ENCODE peak calls at places on chromosomes 7 and 10, in nine cellular contexts. One of them, this sample, is unnamed.
A peak's percentile ranks its signal among the peaks of the same experiment; 100 is the strongest.

GRCh38 chr7:2043316-2044039 is 189.3 kb downstream of the MAD1L1 start:
- DNase-seq in hippocampal formation: no peak
- DNase-seq in GM23338: no peak
- DNase-seq in substantia nigra: no peak
- DNase-seq in mucosa of descending colon: no peak
- DNase-seq in RPMI8226: no peak
- DNase-seq in stimulated activated CD8-positive, alpha-beta memory T cell treated with anti-CD3 and anti-CD28 coated beads, Interleukin-15, amount 100 ng/mL, for 48 hours: no peak
- DNase-seq in LHCN-M2: no peak
- DNase-seq in activated T-helper 1 cell treated with Interleukin-2 at 50 U/mL for 16 hours: no peak
- DNase-seq in this sample: no peak

GRCh38 chr10:108913300-108913699 is 1010.0 kb downstream of the XPNPEP1 start:
- DNase-seq in hippocampal formation: no peak
- DNase-seq in GM23338: peak; percentile 35
- DNase-seq in substantia nigra: peak; percentile 19
- DNase-seq in mucosa of descending colon: no peak
- DNase-seq in RPMI8226: peak; percentile 33
- DNase-seq in stimulated activated CD8-positive, alpha-beta memory T cell treated with anti-CD3 and anti-CD28 coated beads, Interleukin-15, amount 100 ng/mL, for 48 hours: no peak
- DNase-seq in LHCN-M2: no peak
- DNase-seq in activated T-helper 1 cell treated with Interleukin-2 at 50 U/mL for 16 hours: no peak
- DNase-seq in this sample: no peak

GRCh38 chr7:142807855-142808460 is 37.2 kb downstream of the PRSS2 start:
- DNase-seq in hippocampal formation: no peak
- DNase-seq in GM23338: no peak
- DNase-seq in substantia nigra: no peak
- DNase-seq in mucosa of descending colon: no peak
- DNase-seq in RPMI8226: peak; percentile 19
- DNase-seq in stimulated activated CD8-positive, alpha-beta memory T cell treated with anti-CD3 and anti-CD28 coated beads, Interleukin-15, amount 100 ng/mL, for 48 hours: no peak
- DNase-seq in LHCN-M2: no peak
- DNase-seq in activated T-helper 1 cell treated with Interleukin-2 at 50 U/mL for 16 hours: no peak
- DNase-seq in this sample: no peak

GRCh38 chr10:110168601-110169481 is 38.6 kb upstream of the MXI1 start:
- DNase-seq in hippocampal formation: no peak
- DNase-seq in GM23338: peak; percentile 87
- DNase-seq in substantia nigra: no peak
- DNase-seq in mucosa of descending colon: peak; percentile 47
- DNase-seq in RPMI8226: peak; percentile 11
- DNase-seq in stimulated activated CD8-positive, alpha-beta memory T cell treated with anti-CD3 and anti-CD28 coated beads, Interleukin-15, amount 100 ng/mL, for 48 hours: no peak
- DNase-seq in LHCN-M2: no peak
- DNase-seq in activated T-helper 1 cell treated with Interleukin-2 at 50 U/mL for 16 hours: no peak
- DNase-seq in this sample: no peak

GRCh38 chr10:121526801-121527221 is 71.4 kb downstream of the FGFR2 start:
- DNase-seq in hippocampal formation: no peak
- DNase-seq in GM23338: no peak
- DNase-seq in substantia nigra: no peak
- DNase-seq in mucosa of descending colon: no peak
- DNase-seq in RPMI8226: peak; percentile 74
- DNase-seq in stimulated activated CD8-positive, alpha-beta memory T cell treated with anti-CD3 and anti-CD28 coated beads, Interleukin-15, amount 100 ng/mL, for 48 hours: no peak
- DNase-seq in LHCN-M2: no peak
- DNase-seq in activated T-helper 1 cell treated with Interleukin-2 at 50 U/mL for 16 hours: no peak
- DNase-seq in this sample: no peak

GRCh38 chr7:50664461-50664922 is 99.3 kb upstream of the DDC start:
- DNase-seq in hippocampal formation: no peak
- DNase-seq in GM23338: no peak
- DNase-seq in substantia nigra: no peak
- DNase-seq in mucosa of descending colon: no peak
- DNase-seq in RPMI8226: no peak
- DNase-seq in stimulated activated CD8-positive, alpha-beta memory T cell treated with anti-CD3 and anti-CD28 coated beads, Interleukin-15, amount 100 ng/mL, for 48 hours: peak; percentile 29
- DNase-seq in LHCN-M2: peak; percentile 89
- DNase-seq in activated T-helper 1 cell treated with Interleukin-2 at 50 U/mL for 16 hours: no peak
- DNase-seq in this sample: peak; percentile 85

GRCh38 chr10:91559750-91560149 is 73.1 kb downstream of the PPP1R3C start:
- DNase-seq in hippocampal formation: no peak
- DNase-seq in GM23338: no peak
- DNase-seq in substantia nigra: no peak
- DNase-seq in mucosa of descending colon: no peak
- DNase-seq in RPMI8226: no peak
- DNase-seq in stimulated activated CD8-positive, alpha-beta memory T cell treated with anti-CD3 and anti-CD28 coated beads, Interleukin-15, amount 100 ng/mL, for 48 hours: no peak
- DNase-seq in LHCN-M2: no peak
- DNase-seq in activated T-helper 1 cell treated with Interleukin-2 at 50 U/mL for 16 hours: no peak
- DNase-seq in this sample: no peak

GRCh38 chr7:92969061-92969460 is 132.7 kb upstream of the CDK6 start:
- DNase-seq in hippocampal formation: no peak
- DNase-seq in GM23338: no peak
- DNase-seq in substantia nigra: no peak
- DNase-seq in mucosa of descending colon: no peak
- DNase-seq in RPMI8226: no peak
- DNase-seq in stimulated activated CD8-positive, alpha-beta memory T cell treated with anti-CD3 and anti-CD28 coated beads, Interleukin-15, amount 100 ng/mL, for 48 hours: peak; percentile 13
- DNase-seq in LHCN-M2: no peak
- DNase-seq in activated T-helper 1 cell treated with Interleukin-2 at 50 U/mL for 16 hours: no peak
- DNase-seq in this sample: no peak

GRCh38 chr10:86651021-86651471 is 3.3 kb upstream of the OPN4 start:
- DNase-seq in hippocampal formation: no peak
- DNase-seq in GM23338: no peak
- DNase-seq in substantia nigra: no peak
- DNase-seq in mucosa of descending colon: peak; percentile 30
- DNase-seq in RPMI8226: no peak
- DNase-seq in stimulated activated CD8-positive, alpha-beta memory T cell treated with anti-CD3 and anti-CD28 coated beads, Interleukin-15, amount 100 ng/mL, for 48 hours: no peak
- DNase-seq in LHCN-M2: no peak
- DNase-seq in activated T-helper 1 cell treated with Interleukin-2 at 50 U/mL for 16 hours: no peak
- DNase-seq in this sample: no peak

GRCh38 chr7:108972009-108972408 is 402.3 kb downstream of the DNAJB9 start:
- DNase-seq in hippocampal formation: no peak
- DNase-seq in GM23338: no peak
- DNase-seq in substantia nigra: no peak
- DNase-seq in mucosa of descending colon: no peak
- DNase-seq in RPMI8226: no peak
- DNase-seq in stimulated activated CD8-positive, alpha-beta memory T cell treated with anti-CD3 and anti-CD28 coated beads, Interleukin-15, amount 100 ng/mL, for 48 hours: no peak
- DNase-seq in LHCN-M2: no peak
- DNase-seq in activated T-helper 1 cell treated with Interleukin-2 at 50 U/mL for 16 hours: no peak
- DNase-seq in this sample: peak; percentile 58

This sample was measured in myocyte.